ENCODE peak calls at places on chromosome 1, in ten cellular contexts. F, L, T, J, C, M, I, Q, N and S are unnamed samples.

GRCh38 chr1:214224605-214225354 is 56.2 kb upstream of the SMYD2 start:
- DNase-seq in J (no peak), F (no peak), T (peak; percentile 31), Q (peak; percentile 32), L (no peak), I (peak; percentile 14), M (no peak), N (peak; percentile 60), C (no peak), S (no peak)

GRCh38 chr1:113928950-113929749 is at the start of gene HIPK1:
- DNase-seq in T (peak; percentile 79), L (peak; percentile 98), N (peak; percentile 95), F (peak; percentile 91), J (peak; percentile 91), I (peak; percentile 98), C (peak; percentile 96), Q (peak; percentile 85), M (peak; percentile 92), S (peak; percentile 93)

GRCh38 chr1:41662656-41663437 is 178.4 kb upstream of the EDN2 start:
- DNase-seq in Q (peak; percentile 46), T (peak; percentile 65), M (no peak), I (peak; percentile 68), C (no peak), L (no peak), N (peak; percentile 98), J (peak; percentile 82), F (peak; percentile 31), S (peak; percentile 55)

GRCh38 chr1:58460469-58460868 is 86.1 kb downstream of the OMA1 start:
- DNase-seq in C (no peak), M (peak; percentile 27), T (no peak), L (no peak), J (no peak), I (peak; percentile 72), Q (peak; percentile 34), N (no peak), F (no peak), S (no peak)

GRCh38 chr1:21869620-21870121 is 57.6 kb downstream of the LDLRAD2 start:
- DNase-seq in J (peak; percentile 92), M (no peak), Q (peak; percentile 77), N (peak; percentile 100), T (peak; percentile 92), L (peak; percentile 93), F (peak; percentile 48), I (no peak), C (no peak), S (no peak)

GRCh38 chr1:243548516-243548915 is 292.7 kb downstream of the SDCCAG8 start:
- DNase-seq in M (no peak), N (no peak), T (no peak), J (no peak), Q (no peak), I (no peak), L (no peak), F (no peak), C (no peak), S (no peak)

GRCh38 chr1:30111431-30111830 is 612.0 kb downstream of the MATN1 start:
- DNase-seq in T (peak; percentile 49), L (no peak), F (peak; percentile 10), N (peak; percentile 93), Q (peak; percentile 35), M (peak; percentile 48), I (peak; percentile 80), J (no peak), C (no peak), S (peak; percentile 33)

GRCh38 chr1:211095381-211095780 is 38.6 kb downstream of the KCNH1 start:
- DNase-seq in M (no peak), T (no peak), N (no peak), F (no peak), J (no peak), I (no peak), C (no peak), Q (no peak), L (peak; percentile 79), S (no peak)

GRCh38 chr1:54681396-54681795 is 34.3 kb upstream of the TTC4 start:
- DNase-seq in Q (peak; percentile 18), T (no peak), C (no peak), I (peak; percentile 21), F (no peak), N (no peak), L (no peak), M (no peak), J (no peak), S (no peak)

GRCh38 chr1:182806015-182806678 is 16.6 kb downstream of the NPL start:
- DNase-seq in J (no peak), F (no peak), T (no peak), I (peak; percentile 18), Q (no peak), C (no peak), M (peak; percentile 47), N (no peak), L (no peak), S (no peak)

DNA sequence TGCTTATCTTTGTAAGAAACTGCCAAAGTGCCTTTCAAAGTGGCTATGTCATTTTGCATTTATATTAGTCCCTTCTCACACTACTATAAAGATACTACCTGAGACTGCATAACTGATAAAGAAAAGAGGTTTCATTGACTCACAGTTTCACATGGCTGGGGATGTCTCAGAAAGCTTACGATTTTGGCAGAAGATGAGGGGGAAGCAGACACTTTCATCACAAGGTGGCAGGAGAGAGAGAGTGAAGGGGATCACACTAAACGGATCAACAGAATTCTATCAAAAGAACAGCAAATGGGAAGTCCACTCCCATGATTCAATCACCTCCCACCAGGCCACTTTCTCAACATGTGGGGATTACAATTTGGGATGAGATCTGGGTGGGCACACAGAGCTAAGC is 1352.0 kb upstream of the B3GALT2 start:
- DNase-seq in N (no peak), F (no peak), L (no peak), I (no peak), J (no peak), T (no peak), Q (no peak), C (no peak), M (no peak), S (no peak)
- TF ChIP-seq CTCF in N (no peak), F (no peak), L (no peak), I (no peak), J (no peak), T (no peak), Q (peak; percentile 38), C (no peak), M (no peak), S (no peak)

DNA sequence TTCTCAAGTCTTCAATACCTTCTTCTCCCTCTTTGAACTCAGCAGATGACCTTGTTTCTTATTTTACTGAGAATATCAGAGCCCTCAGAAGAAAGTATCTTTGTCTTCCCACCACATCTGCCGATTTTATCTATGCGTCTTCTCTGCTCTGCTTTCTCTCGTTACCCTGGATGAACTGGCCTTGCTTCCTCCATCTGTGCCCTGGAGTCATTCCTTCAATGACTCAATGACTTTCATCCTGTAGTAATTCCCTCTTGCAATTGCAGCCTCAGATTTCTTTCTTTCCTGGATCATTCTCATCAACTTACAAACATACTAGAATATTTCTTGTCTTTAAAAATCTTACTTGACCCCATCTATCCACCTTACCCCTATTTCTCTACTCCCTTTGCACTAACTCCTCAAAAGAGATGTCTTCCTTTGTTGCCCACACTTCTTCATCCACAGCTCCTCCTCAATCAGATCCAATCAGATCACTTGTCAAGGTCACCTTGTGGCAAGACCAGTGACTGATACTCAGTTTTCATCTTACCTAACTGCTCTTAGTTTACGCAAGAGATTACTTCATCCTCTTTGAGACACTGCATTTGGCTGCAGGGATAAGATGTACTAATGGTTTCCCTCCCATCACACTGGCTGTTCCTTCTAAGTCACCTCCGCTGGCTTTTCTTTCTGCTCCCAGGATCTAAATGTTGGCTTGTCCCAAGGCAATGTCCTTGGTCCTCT is 8.2 kb upstream of the TGFBR3 start:
- DNase-seq in L (no peak), C (no peak), Q (no peak), F (no peak), J (no peak), I (no peak), M (no peak), T (no peak), N (no peak), S (no peak)
- H3K4me3 ChIP-seq in L (no peak overlapping the region), C (no peak overlapping the region), Q (no peak overlapping the region), F (no peak overlapping the region), J (no peak overlapping the region), I (no peak overlapping the region), M (no peak overlapping the region), T (no peak overlapping the region), N (no peak overlapping the region), S (no peak overlapping the region)

GRCh38 chr1:98102369-98103030 is 181.7 kb upstream of the DPYD start:
- DNase-seq in Q (no peak), L (no peak), F (no peak), N (no peak), C (no peak), I (no peak), J (no peak), M (no peak), T (peak; percentile 77), S (no peak)

GRCh38 chr1:98104285-98104684 is 183.5 kb upstream of the DPYD start:
- DNase-seq in M (no peak), J (no peak), I (no peak), F (no peak), T (peak; percentile 94), Q (no peak), N (no peak), L (no peak), C (no peak), S (no peak)

GRCh38 chr1:98101364-98101763 is 180.5 kb upstream of the DPYD start:
- DNase-seq in M (no peak), N (no peak), Q (no peak), C (no peak), F (no peak), T (no peak), L (no peak), I (no peak), J (no peak), S (no peak)

GRCh38 chr1:98107256-98107655 is 186.4 kb upstream of the DPYD start:
- DNase-seq in M (no peak), N (no peak), T (no peak), I (no peak), Q (no peak), L (no peak), F (no peak), J (no peak), C (no peak), S (no peak)

GRCh38 chr1:98103617-98104284 is 182.9 kb upstream of the DPYD start:
- DNase-seq in F (no peak), L (no peak), M (no peak), I (no peak), T (peak; percentile 51), J (no peak), N (no peak), Q (no peak), C (no peak), S (no peak)
- TF ChIP-seq CTCF in F (no peak), L (no peak), M (no peak), I (peak; percentile 3), T (no peak), J (no peak), N (peak; percentile 12), Q (no peak), C (no peak), S (no peak)

DNA sequence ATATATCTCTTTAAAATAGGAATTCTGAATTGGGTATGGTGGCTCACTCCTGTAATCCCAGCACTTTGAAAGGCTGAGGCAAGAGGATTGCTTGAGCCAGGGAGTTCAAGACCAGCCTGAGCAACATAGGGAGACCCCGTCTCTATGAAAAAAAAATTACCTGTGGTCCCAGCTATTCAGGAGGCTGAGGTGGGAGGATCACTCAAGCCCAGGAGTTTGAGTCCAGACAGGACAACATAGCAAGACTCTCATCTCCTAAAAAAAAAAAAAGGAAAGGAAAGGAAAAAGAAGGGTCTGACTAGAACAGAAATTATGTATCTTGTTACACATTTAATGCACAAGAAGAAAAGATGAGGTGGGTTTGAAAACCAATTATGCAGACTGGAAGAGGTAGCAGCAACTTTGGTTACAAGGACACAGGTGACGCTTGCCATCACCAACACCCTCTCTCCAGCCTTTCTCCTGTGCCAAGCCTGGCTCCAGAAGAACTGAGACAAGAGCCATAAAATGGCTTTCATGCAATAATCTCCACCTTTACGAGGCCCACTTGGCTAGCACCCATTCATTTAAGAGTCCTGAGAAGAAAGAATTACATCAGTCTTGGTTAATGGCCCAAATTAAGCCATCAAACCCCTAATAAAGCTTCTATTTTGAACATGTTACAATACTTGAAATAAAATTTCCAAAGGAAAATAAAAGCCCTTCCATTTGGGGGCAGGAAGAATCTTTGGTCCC is 4.8 kb upstream of the SELENBP1 start:
- DNase-seq in Q (no peak), C (no peak), L (no peak), I (no peak), J (no peak), N (no peak), F (no peak), T (no peak), M (no peak), S (no peak)
- H3K4me3 ChIP-seq in Q (no peak overlapping the region), C (no peak overlapping the region), L (no peak overlapping the region), I (no peak overlapping the region), J (no peak overlapping the region), N (no peak overlapping the region), F (no peak overlapping the region), T (no peak overlapping the region), M (no peak overlapping the region), S (no peak overlapping the region)